ENCODE peak calls at places on chromosomes 3 and 15, in ten cellular contexts. R is A549; Y is adipocyte; V is IMR-90; E is ascending aorta; A is CD8-positive, alpha-beta T cell; G is breast epithelium; S is iPS DF 6.9; K is astrocyte; F is lower lobe of right lung. H is an unnamed sample. For H3K4me1, the result is how much of the 10 kb centered on the place peaks cover.

GRCh38 chr3:178367817-178368617 is 168.2 kb upstream of the KCNMB2 start:
- DNase-seq in R (no peak), E (no peak), S (no peak), Y (no peak), V (no peak), K (peak), A (no peak), G (no peak), F (no peak), H (no peak)

GRCh38 chr15:45355860-45356259 is 22.5 kb downstream of the GATM start:
- DNase-seq in S (no peak), G (no peak), V (no peak), K (no peak), Y (no peak), R (no peak), E (no peak), F (no peak), A (no peak), H (no peak)

GRCh38 chr15:78618490-78618934 is 2.3 kb downstream of the CHRNA3 start:
- DNase-seq in Y (peak), K (peak), R (peak), G (peak), S (peak), E (no peak), A (peak), V (peak), F (peak), H (peak)

GRCh38 chr15:53611145-53611920 is 148.1 kb downstream of the WDR72 start:
- DNase-seq in V (no peak), S (no peak), R (peak), A (no peak), E (no peak), G (no peak), F (no peak), Y (no peak), K (peak), H (no peak)

GRCh38 chr3:55406666-55407425 is 80.3 kb downstream of the WNT5A start:
- DNase-seq in A (no peak), G (no peak), F (no peak), K (peak), V (peak), S (no peak), R (no peak), E (no peak), Y (no peak), H (peak)

GRCh38 chr3:181739628-181740027 is 27.9 kb downstream of the SOX2 start:
- DNase-seq in V (no peak), Y (no peak), K (peak), S (no peak), G (no peak), A (no peak), R (no peak), E (no peak), F (no peak), H (peak)

GRCh38 chr15:79168922-79169322 is 78.3 kb upstream of the RASGRF1 start:
- DNase-seq in A (no peak), K (peak), S (no peak), R (peak), Y (no peak), G (no peak), E (no peak), V (no peak), F (no peak), H (peak)

GRCh38 chr3:45154641-45155147 is 8.5 kb upstream of the CDCP1 start:
- DNase-seq in K (peak), S (no peak), A (no peak), F (no peak), V (peak), Y (peak), R (peak), G (no peak), E (no peak), H (peak)

GRCh38 chr3:18351823-18352744 is 73.1 kb downstream of the SATB1 start:
- DNase-seq in A (no peak), S (no peak), R (no peak), Y (no peak), E (no peak), K (no peak), F (peak), V (no peak), G (peak), H (no peak)

GRCh38 chr15:85482896-85483295 is 102.5 kb downstream of the AKAP13 start:
- DNase-seq in E (no peak), F (no peak), R (peak), K (peak), Y (peak), A (no peak), S (no peak), V (peak), G (no peak), H (peak)

GRCh38 chr15:85479071-85479647 is 98.8 kb downstream of the AKAP13 start:
- DNase-seq in R (no peak), G (no peak), V (peak), K (peak), Y (peak), S (no peak), A (no peak), E (no peak), F (no peak), H (peak)

GRCh38 chr15:85477730-85478129 is 97.3 kb downstream of the AKAP13 start:
- DNase-seq in G (no peak), Y (no peak), K (peak), S (no peak), F (no peak), A (no peak), R (peak), E (no peak), V (peak), H (peak)

GRCh38 chr15:85477061-85477460 is 96.7 kb downstream of the AKAP13 start:
- DNase-seq in K (no peak), A (no peak), E (no peak), R (no peak), G (no peak), Y (no peak), S (no peak), V (no peak), F (no peak), H (peak)

GRCh38 chr15:85480923-85481322 is 100.5 kb downstream of the AKAP13 start:
- DNase-seq in S (no peak), V (no peak), A (no peak), R (no peak), E (no peak), G (no peak), F (no peak), Y (no peak), K (no peak), H (no peak)
- H3K4me1 ChIP-seq in S (under half), V (under half), A (half or more), R (under half), E (under half), G (under half), F (half or more), Y (under half), K (under half), H (under half)

GRCh38 chr3:123409443-123410148 is 39.3 kb downstream of the ADCY5 start:
- DNase-seq in K (no peak), A (no peak), E (no peak), R (peak), G (no peak), V (no peak), F (no peak), S (no peak), Y (no peak), H (no peak)

GRCh38 chr3:123411340-123412040 is 37.4 kb downstream of the ADCY5 start:
- DNase-seq in E (no peak), F (no peak), K (no peak), Y (no peak), A (no peak), G (no peak), R (no peak), S (no peak), V (no peak), H (no peak)

GRCh38 chr3:123410149-123410515 is 38.8 kb downstream of the ADCY5 start:
- DNase-seq in S (no peak), R (no peak), V (no peak), A (no peak), Y (no peak), E (no peak), F (no peak), G (no peak), K (no peak), H (no peak)

GRCh38 chr3:123412811-123413588 is 35.9 kb downstream of the ADCY5 start:
- DNase-seq in K (no peak), V (no peak), E (no peak), F (no peak), S (no peak), A (no peak), G (no peak), Y (peak), R (no peak), H (no peak)

GRCh38 chr3:123412076-123412475 is 36.8 kb downstream of the ADCY5 start:
- DNase-seq in F (no peak), E (no peak), A (no peak), R (no peak), V (no peak), K (no peak), Y (no peak), S (no peak), G (no peak), H (no peak)
- H3K4me3 ChIP-seq in F (no peak), E (no peak), A (no peak), R (no peak), V (no peak), K (no peak), Y (no peak), S (no peak), G (no peak), H (no peak)

GRCh38 chr15:92925409-92925808 is 25.3 kb downstream of the CHD2 start:
- DNase-seq in G (no peak), V (no peak), R (no peak), F (no peak), S (no peak), Y (no peak), E (no peak), K (no peak), A (no peak), H (no peak)

GRCh38 chr15:92922405-92923002 is 22.4 kb downstream of the CHD2 start:
- DNase-seq in Y (no peak), K (no peak), V (no peak), G (no peak), A (no peak), S (no peak), R (no peak), F (no peak), E (no peak), H (no peak)

GRCh38 chr15:92920595-92921169 is 20.6 kb downstream of the CHD2 start:
- DNase-seq in F (no peak), K (no peak), E (no peak), S (no peak), R (no peak), Y (no peak), V (no peak), A (no peak), G (no peak), H (peak)

GRCh38 chr15:92921215-92922131 is 21.3 kb downstream of the CHD2 start:
- DNase-seq in K (peak), V (peak), Y (no peak), R (peak), S (no peak), A (no peak), F (no peak), E (no peak), G (no peak), H (peak)

DNA sequence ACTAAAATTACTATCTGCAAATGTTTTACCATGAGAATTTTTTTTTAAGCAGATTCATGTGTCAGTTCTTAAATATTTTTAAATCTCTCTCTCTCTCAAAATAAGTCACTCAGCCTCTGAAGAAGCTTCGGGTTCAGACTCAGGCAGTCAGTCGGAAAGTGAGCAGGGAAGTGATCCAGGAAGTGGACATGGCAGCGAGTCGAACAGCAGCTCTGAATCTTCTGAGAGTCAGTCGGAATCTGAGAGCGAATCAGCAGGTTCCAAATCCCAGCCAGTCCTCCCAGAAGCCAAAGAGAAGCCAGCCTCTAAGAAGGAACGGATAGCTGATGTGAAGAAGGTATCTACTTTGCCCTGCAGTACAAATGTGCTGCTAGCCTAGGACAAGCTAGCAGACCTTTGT is 24.1 kb downstream of the CHD2 start:
- DNase-seq in F (no peak), S (no peak), G (no peak), E (no peak), A (no peak), V (no peak), R (no peak), K (no peak), Y (no peak), H (no peak)
- H3K4me1 ChIP-seq in F (half or more), S (under half), G (under half), E (under half), A (under half), V (under half), R (under half), K (under half), Y (half or more), H (under half)

DNA sequence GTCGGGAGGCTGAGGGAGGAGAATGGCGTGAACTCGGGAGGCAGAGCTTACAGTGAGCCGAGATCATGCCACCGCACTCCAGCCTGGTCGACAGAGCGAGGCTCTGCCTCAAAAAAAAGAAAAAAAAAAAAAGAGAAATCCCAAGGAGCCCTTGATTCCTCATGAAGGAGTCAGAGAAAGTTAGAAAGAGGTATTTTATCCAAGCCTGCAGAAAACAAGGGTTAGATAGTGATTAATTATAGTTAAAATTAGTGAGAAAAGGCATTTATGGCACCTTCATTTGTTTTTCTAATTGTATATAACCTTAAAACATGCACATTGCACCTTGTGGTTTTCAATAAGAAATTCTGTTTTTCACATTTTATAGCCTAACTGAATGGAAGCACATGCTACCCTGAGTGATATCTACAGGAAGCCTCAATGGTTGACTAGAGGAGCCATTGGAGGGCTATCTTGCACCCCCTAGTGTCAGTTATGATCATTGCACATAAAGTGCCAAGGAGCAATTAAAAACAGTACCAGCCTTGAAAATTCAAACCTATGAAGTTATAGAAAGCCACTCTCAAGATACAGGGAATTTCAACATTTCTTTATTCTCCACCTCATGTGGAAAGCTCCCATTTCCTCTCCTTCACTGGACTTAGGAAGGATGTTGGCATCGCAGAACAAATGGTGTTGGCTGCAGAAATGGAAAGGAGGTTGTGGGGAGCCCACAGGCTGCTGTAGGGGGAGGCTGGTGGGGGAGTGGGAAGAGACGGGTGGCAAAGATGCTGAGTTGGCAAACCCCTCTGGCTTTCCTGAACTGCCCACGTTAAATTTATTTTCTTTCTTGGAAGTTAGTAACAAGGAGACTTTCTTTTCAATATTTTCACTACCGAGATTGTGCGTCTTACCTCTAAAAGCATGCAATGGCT is 48.5 kb downstream of the ITGA11 start:
- DNase-seq in V (peak), A (peak), R (peak), F (no peak), G (no peak), K (no peak), Y (peak), S (peak), E (no peak), H (peak)
- H3K4me3 ChIP-seq in V (no peak), A (no peak), R (no peak), F (no peak), G (no peak), K (no peak), Y (no peak), S (no peak), E (no peak), H (no peak)

GRCh38 chr3:152309535-152310317 is 41.0 kb downstream of the MBNL1 start:
- DNase-seq in A (no peak), K (peak), S (no peak), F (no peak), G (no peak), Y (peak), E (no peak), V (peak), R (no peak), H (peak)

GRCh38 chr3:152305075-152305474 is 36.3 kb downstream of the MBNL1 start:
- DNase-seq in Y (no peak), S (peak), R (no peak), G (no peak), A (no peak), K (no peak), V (no peak), F (no peak), E (no peak), H (no peak)

GRCh38 chr3:152307829-152308474 is 39.2 kb downstream of the MBNL1 start:
- DNase-seq in E (no peak), V (peak), A (no peak), S (no peak), Y (no peak), F (no peak), G (no peak), K (no peak), R (peak), H (no peak)

GRCh38 chr3:152309031-152309430 is 40.3 kb downstream of the MBNL1 start:
- DNase-seq in F (no peak), E (no peak), G (no peak), R (no peak), Y (no peak), S (no peak), A (no peak), V (no peak), K (no peak), H (peak)

DNA sequence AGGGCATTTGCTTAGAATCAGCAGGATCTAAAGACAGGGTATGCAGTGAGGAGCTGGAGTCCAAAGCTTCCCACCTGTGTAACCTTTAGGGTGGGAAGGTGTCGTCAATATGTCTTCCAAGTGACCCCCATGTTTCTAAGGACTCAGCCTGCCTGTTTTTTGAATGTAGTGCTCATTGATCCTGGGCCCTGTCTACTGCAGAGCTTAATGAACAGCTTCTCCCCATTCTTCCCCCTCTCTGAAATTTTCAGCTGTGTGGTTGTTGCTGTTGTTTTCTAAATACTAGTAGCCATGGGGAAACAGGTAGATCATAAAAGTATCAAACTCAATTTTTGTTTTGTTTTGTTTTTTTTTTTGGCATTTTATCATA is 39.7 kb downstream of the MBNL1 start:
- DNase-seq in S (no peak), A (no peak), G (no peak), E (no peak), Y (no peak), V (no peak), R (no peak), F (no peak), K (no peak), H (no peak)
- H3K4me1 ChIP-seq in S (under half), A (half or more), G (under half), E (half or more), Y (half or more), V (under half), R (half or more), F (half or more), K (under half), H (under half)

GRCh38 chr3:127914584-127914983 is 448 bp upstream of the KBTBD12 start:
- DNase-seq in S (no peak), E (no peak), F (no peak), G (no peak), V (no peak), K (no peak), A (no peak), Y (no peak), R (no peak), H (no peak)
- H3K4me3 ChIP-seq in S (no peak), E (peak), F (peak), G (peak), V (no peak), K (peak), A (no peak), Y (peak), R (no peak), H (no peak)

GRCh38 chr3:39146083-39146501 is 7.3 kb downstream of the CSRNP1 start:
- DNase-seq in A (no peak), E (no peak), K (no peak), G (no peak), F (peak), S (no peak), V (no peak), Y (no peak), R (no peak), H (no peak)
- H3K4me1 ChIP-seq in A (under half), E (half or more), K (half or more), G (half or more), F (half or more), S (under half), V (half or more), Y (half or more), R (half or more), H (half or more)

GRCh38 chr3:9703240-9703639 is 393 bp upstream of the CPNE9 start:
- DNase-seq in A (no peak), V (no peak), R (no peak), F (no peak), G (no peak), E (no peak), S (no peak), Y (no peak), K (no peak), H (no peak)

GRCh38 chr3:9703736-9704342 is at the start of gene CPNE9:
- DNase-seq in S (no peak), R (no peak), E (no peak), G (no peak), Y (no peak), V (no peak), K (no peak), F (no peak), A (no peak), H (no peak)

GRCh38 chr3:9701711-9702110 is 1.9 kb upstream of the CPNE9 start:
- DNase-seq in Y (no peak), K (no peak), R (no peak), A (no peak), F (no peak), E (no peak), G (no peak), S (no peak), V (no peak), H (no peak)

GRCh38 chr3:9701006-9701405 is 2.6 kb upstream of the CPNE9 start:
- DNase-seq in V (no peak), S (no peak), G (no peak), R (no peak), E (no peak), F (no peak), Y (no peak), A (no peak), K (no peak), H (peak)

DNA sequence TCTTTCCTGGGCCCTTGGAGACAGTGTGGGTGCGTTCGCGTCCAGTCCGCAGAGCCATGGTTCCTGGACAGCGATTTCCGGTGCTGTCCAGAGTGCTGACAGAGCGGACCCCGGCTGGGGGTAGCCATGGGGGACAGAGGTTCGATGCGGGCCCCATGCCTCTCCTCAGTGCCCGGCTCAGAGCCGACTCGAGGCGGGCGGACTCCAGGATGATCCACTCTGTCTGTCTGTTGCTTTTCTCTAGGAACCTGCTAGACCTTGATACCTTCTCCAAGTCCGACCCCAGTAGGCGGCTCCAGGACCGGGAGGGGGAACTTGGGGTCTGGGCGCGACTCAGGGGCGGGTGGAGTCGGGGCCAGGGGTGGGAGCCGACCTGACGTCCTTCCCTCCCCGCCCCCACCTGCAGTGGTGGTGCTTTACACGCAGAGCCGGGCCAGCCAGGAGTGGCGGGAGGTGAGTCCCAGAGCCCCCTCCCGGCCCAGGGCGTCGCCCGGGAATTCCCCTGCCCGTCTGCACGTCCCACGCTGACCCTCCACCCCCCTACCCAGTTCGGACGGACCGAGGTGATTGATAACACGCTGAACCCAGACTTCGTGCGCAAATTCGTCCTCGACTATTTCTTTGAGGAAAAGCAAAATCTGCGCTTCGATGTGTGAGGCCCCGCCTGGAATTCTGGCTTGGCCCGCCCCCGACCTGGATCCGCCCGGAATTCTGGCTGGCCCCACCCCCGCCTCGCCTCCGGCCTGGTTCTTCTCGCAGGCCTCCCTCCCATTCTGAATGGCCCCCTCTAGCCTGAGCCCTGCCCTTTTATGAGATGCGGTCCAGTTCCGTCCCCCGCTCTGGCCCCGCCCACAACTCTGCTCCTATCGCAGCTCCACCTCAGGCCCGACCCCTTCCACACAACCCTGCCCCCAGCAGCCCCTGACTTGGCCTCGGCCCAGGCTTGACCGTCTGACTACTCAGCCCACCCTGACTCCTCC is 1.0 kb downstream of the CPNE9 start:
- DNase-seq in A (no peak), Y (peak), R (peak), K (no peak), E (no peak), V (peak), F (peak), G (no peak), S (peak), H (no peak)
- H3K4me3 ChIP-seq in A (peak), Y (peak), R (peak), K (peak), E (peak), V (no peak), F (peak), G (peak), S (peak), H (peak)

GRCh38 chr3:115401298-115401697 is 222.0 kb upstream of the GAP43 start:
- DNase-seq in R (peak), G (no peak), V (peak), A (no peak), Y (peak), S (no peak), F (no peak), K (peak), E (no peak), H (peak)
- H3K4me1 ChIP-seq in R (under half), G (under half), V (under half), A (under half), Y (under half), S (under half), F (under half), K (under half), E (under half), H (under half)